ENCODE peak calls at places on chromosome 21, in eight cellular contexts. L, W, H, K, P, X, Z and G are unnamed samples.
A peak's percentile ranks its signal among the peaks of the same experiment; 100 is the strongest.

GRCh38 chr21:18041012-18041411 is 203.6 kb upstream of the CHODL start:
- DNase-seq in H (no peak), L (no peak), W (no peak), P (no peak), K (no peak), X (no peak), Z (no peak), G (no peak)

GRCh38 chr21:32994305-32994704 is 31.4 kb upstream of the OLIG2 start:
- DNase-seq in L (no peak), W (no peak), H (no peak), X (no peak), K (no peak), P (no peak), Z (no peak), G (no peak)

GRCh38 chr21:44353200-44353970 is at the start of gene TRPM2:
- DNase-seq in K (peak; percentile 52), Z (no peak), W (no peak), H (no peak), L (peak; percentile 40), P (no peak), X (no peak), G (peak; percentile 90)

GRCh38 chr21:32256873-32257620 is 21.8 kb downstream of the MIS18A start:
- DNase-seq in L (peak; percentile 61), K (peak; percentile 53), Z (no peak), H (peak; percentile 80), X (peak; percentile 51), P (peak; percentile 95), W (peak; percentile 89), G (no peak)

GRCh38 chr21:36762636-36763035 is 63.7 kb downstream of the SIM2 start:
- DNase-seq in K (no peak), W (no peak), X (no peak), L (no peak), P (peak; percentile 32), Z (no peak), H (peak; percentile 37), G (no peak)

GRCh38 chr21:31158789-31159581 is 120.7 kb upstream of the KRTAP19-8 start:
- DNase-seq in L (no peak), Z (no peak), X (no peak), H (no peak), W (no peak), P (no peak), K (no peak), G (no peak)

GRCh38 chr21:36643374-36644250 is 55.3 kb upstream of the SIM2 start:
- DNase-seq in P (peak; percentile 52), H (no peak), Z (no peak), L (no peak), X (no peak), W (no peak), K (no peak), G (no peak)

GRCh38 chr21:20443558-20444155 is 554.6 kb upstream of the NCAM2 start:
- DNase-seq in W (no peak), L (no peak), H (no peak), X (no peak), P (no peak), K (no peak), Z (no peak), G (no peak)

GRCh38 chr21:32457360-32457840 is 44.9 kb downstream of the EVA1C start:
- DNase-seq in K (peak; percentile 82), P (peak; percentile 89), L (peak; percentile 72), Z (no peak), X (no peak), W (no peak), H (peak; percentile 48), G (peak; percentile 58)

GRCh38 chr21:28099296-28099695 is 893.4 kb downstream of the LTN1 start:
- DNase-seq in Z (no peak), L (no peak), K (no peak), W (peak; percentile 77), H (peak; percentile 54), P (no peak), X (no peak), G (no peak)

GRCh38 chr21:44088401-44088780 is 18.8 kb upstream of the PWP2 start:
- DNase-seq in Z (no peak), W (no peak), P (peak; percentile 45), H (no peak), X (no peak), L (peak; percentile 10), K (peak; percentile 83), G (no peak)

GRCh38 chr21:39715804-39716397 is 29.1 kb upstream of the IGSF5 start:
- DNase-seq in L (peak; percentile 65), X (no peak), K (peak; percentile 68), P (peak; percentile 37), H (peak; percentile 28), W (peak; percentile 68), Z (no peak), G (no peak)

GRCh38 chr21:33332143-33332542 is 7.4 kb downstream of the IFNAR1 start:
- DNase-seq in W (no peak), L (no peak), H (no peak), X (no peak), P (no peak), Z (no peak), K (no peak), G (no peak)

GRCh38 chr21:31658053-31658452 is 1.4 kb upstream of the SOD1 start:
- DNase-seq in Z (no peak), W (no peak), K (peak; percentile 74), P (no peak), X (no peak), H (peak; percentile 19), L (no peak), G (peak; percentile 49)

GRCh38 chr21:36641346-36641745 is 57.6 kb upstream of the SIM2 start:
- DNase-seq in H (no peak), L (no peak), W (no peak), Z (no peak), P (no peak), K (no peak), X (no peak), G (no peak)

GRCh38 chr21:33931799-33932390 is 16.3 kb upstream of the ATP5PO start:
- DNase-seq in K (no peak), Z (no peak), L (no peak), W (no peak), H (no peak), X (no peak), P (no peak), G (no peak)

GRCh38 chr21:28671549-28672195 is 321.0 kb downstream of the LTN1 start:
- DNase-seq in Z (no peak), L (no peak), K (no peak), P (no peak), H (no peak), X (no peak), W (no peak), G (no peak)

GRCh38 chr21:32336711-32337110 is 38.1 kb downstream of the MRAP start:
- DNase-seq in W (no peak), L (no peak), X (no peak), Z (no peak), P (peak; percentile 57), K (no peak), H (no peak), G (no peak)

GRCh38 chr21:38491536-38491935 is 6.7 kb downstream of the ERG start:
- DNase-seq in W (no peak), Z (no peak), H (no peak), P (no peak), X (no peak), L (no peak), K (no peak), G (no peak)
- TF ChIP-seq POLR2A in W (no peak), Z (no peak), H (no peak), P (no peak), X (no peak), L (no peak), K (no peak), G (no peak)

GRCh38 chr21:22438428-22439086 is 1440.3 kb downstream of the NCAM2 start:
- DNase-seq in Z (no peak), W (no peak), X (no peak), K (no peak), L (no peak), P (no peak), H (no peak), G (no peak)
- TF ChIP-seq CTCF in Z (no peak), W (no peak), X (no peak), K (no peak), L (no peak), P (no peak), H (no peak), G (no peak)

GRCh38 chr21:42684109-42684916 is 30.9 kb downstream of the PDE9A start:
- DNase-seq in L (no peak), W (peak; percentile 77), K (no peak), H (no peak), P (no peak), X (no peak), Z (no peak), G (no peak)

GRCh38 chr21:42681296-42682206 is 28.1 kb downstream of the PDE9A start:
- DNase-seq in Z (no peak), K (no peak), X (no peak), P (no peak), W (no peak), H (no peak), L (no peak), G (peak; percentile 37)

GRCh38 chr21:42685036-42685435 is 31.6 kb downstream of the PDE9A start:
- DNase-seq in P (no peak), K (no peak), W (no peak), X (no peak), Z (no peak), L (no peak), H (no peak), G (no peak)

GRCh38 chr21:42682661-42683060 is 29.2 kb downstream of the PDE9A start:
- DNase-seq in Z (no peak), K (no peak), L (no peak), H (no peak), P (no peak), W (no peak), X (no peak), G (no peak)

GRCh38 chr21:42683371-42684108 is 30.1 kb downstream of the PDE9A start:
- DNase-seq in K (no peak), H (no peak), W (no peak), X (no peak), P (no peak), L (no peak), Z (no peak), G (no peak)
- TF ChIP-seq POLR2A in K (no peak), H (no peak), W (no peak), X (no peak), P (no peak), L (no peak), Z (no peak), G (no peak)

GRCh38 chr21:35229290-35229689 is 180.2 kb upstream of the RUNX1 start:
- DNase-seq in L (no peak), H (no peak), Z (no peak), P (no peak), X (no peak), K (no peak), W (no peak), G (no peak)
- TF ChIP-seq CTCF in L (no peak), H (no peak), Z (no peak), P (no peak), X (no peak), K (no peak), W (no peak), G (no peak)